ENCODE peak calls at places on chromosomes 6 and 20, in ten cellular contexts. F, K, T, R, J, M, Z, V, W and Y are unnamed samples. For H3K4me1, the result is how much of the 10 kb centered on the place peaks cover.

GRCh38 chr6:115358616-115359015 is 702.1 kb downstream of the FRK start:
- DNase-seq in K (no peak), Z (no peak), W (no peak), M (no peak), J (no peak), R (no peak), T (no peak), V (no peak), F (no peak), Y (no peak)

GRCh38 chr6:137488736-137489409 is 5.3 kb downstream of the OLIG3 start:
- DNase-seq in V (no peak), R (no peak), F (no peak), Z (peak), K (no peak), M (no peak), J (no peak), T (no peak), W (no peak), Y (no peak)

GRCh38 chr6:157075549-157076426 is 247.5 kb downstream of the TMEM242 start:
- DNase-seq in J (no peak), V (no peak), F (no peak), T (no peak), K (peak), M (peak), W (no peak), Z (no peak), R (no peak), Y (no peak)

GRCh38 chr6:121886223-121886830 is 450.9 kb downstream of the GJA1 start:
- DNase-seq in K (no peak), J (no peak), W (no peak), Z (no peak), M (no peak), V (no peak), F (no peak), R (no peak), T (no peak), Y (no peak)

GRCh38 chr20:59697082-59697481 is 92.7 kb downstream of the PHACTR3 start:
- DNase-seq in W (no peak), R (no peak), Z (no peak), M (no peak), V (no peak), T (no peak), J (no peak), F (no peak), K (no peak), Y (no peak)

GRCh38 chr6:3887150-3887700 is 38.1 kb downstream of the FAM50B start:
- DNase-seq in K (no peak), T (no peak), Z (no peak), V (no peak), R (no peak), M (peak), W (no peak), J (no peak), F (no peak), Y (no peak)

GRCh38 chr6:113351183-113351834 is 505.8 kb upstream of the MARCKS start:
- DNase-seq in W (no peak), K (no peak), R (no peak), F (no peak), T (no peak), J (no peak), V (peak), Z (no peak), M (no peak), Y (no peak)

GRCh38 chr6:132369526-132369925 is 31.7 kb downstream of the MOXD1 start:
- DNase-seq in V (no peak), F (no peak), K (no peak), J (no peak), R (no peak), T (no peak), Z (no peak), M (no peak), W (no peak), Y (peak)

GRCh38 chr6:111709615-111710398 is 104.1 kb upstream of the TRAF3IP2 start:
- DNase-seq in M (peak), K (peak), V (peak), T (peak), R (peak), F (peak), Z (peak), W (no peak), J (peak), Y (peak)

GRCh38 chr6:34200340-34200971 is 36.2 kb upstream of the HMGA1 start:
- DNase-seq in Z (no peak), F (no peak), R (no peak), J (no peak), W (no peak), T (no peak), M (no peak), V (no peak), K (no peak), Y (no peak)

GRCh38 chr6:79168695-79168980 is 65.8 kb downstream of the HMGN3 start:
- DNase-seq in M (no peak), K (no peak), T (no peak), W (no peak), Z (no peak), F (no peak), V (no peak), R (no peak), J (no peak), Y (no peak)

GRCh38 chr20:59299961-59300340 is 460 bp upstream of the EDN3 start:
- DNase-seq in W (no peak), K (no peak), V (no peak), Z (no peak), T (no peak), R (no peak), J (peak), F (no peak), M (no peak), Y (no peak)

DNA sequence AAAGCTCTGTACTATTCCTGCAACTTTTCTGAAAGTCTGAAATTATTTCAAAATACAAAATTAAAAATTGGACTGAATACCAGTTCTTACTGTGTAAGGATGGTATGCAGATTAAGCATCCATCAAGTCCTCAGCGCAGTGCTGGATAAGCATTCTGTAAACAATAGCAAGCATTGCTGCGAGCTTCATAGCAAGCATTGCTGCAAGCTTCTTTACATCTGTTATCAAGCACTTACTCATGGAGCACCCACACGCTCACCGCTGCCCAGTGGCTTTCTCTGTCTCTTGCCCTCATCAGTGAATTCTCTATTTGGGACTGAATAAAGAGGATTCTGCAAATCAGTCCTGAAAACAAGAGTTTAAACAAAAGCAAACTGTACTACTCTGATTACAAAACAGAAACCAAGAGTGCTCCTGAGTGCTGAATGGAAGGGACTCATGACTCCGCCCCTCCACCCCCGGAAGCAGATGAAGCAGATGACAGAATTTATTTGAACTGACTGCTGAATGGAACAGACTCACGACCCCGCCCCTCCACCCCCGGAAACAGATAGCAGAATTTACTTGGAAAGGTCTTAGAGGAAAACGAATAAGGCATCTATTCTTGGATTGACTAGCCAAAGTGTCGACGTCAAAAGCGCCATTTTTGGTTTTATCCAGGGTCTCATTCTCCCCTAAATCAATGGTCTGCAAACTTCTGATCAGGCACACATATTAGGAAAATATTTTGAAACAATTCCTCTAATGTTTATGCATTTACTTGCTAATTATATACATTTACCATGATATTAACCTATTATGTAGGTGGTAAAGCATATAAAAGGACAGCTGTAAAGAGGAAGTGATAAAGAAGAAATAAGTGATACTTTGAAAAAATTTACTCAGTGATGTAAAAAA is 22.1 kb upstream of the EYA2 start:
- DNase-seq in W (no peak), Z (no peak), K (peak), F (no peak), T (no peak), R (no peak), M (no peak), V (no peak), J (no peak), Y (no peak)
- TF ChIP-seq POLR2A in W (no peak), Z (no peak), K (no peak), F (no peak), T (no peak), R (no peak), M (no peak), V (no peak), J (no peak), Y (no peak)

GRCh38 chr20:62643521-62644043 is 1.3 kb downstream of the SLCO4A1 start:
- DNase-seq in M (no peak), F (no peak), W (no peak), T (no peak), R (peak), K (no peak), J (no peak), Z (no peak), V (no peak), Y (no peak)

GRCh38 chr20:62644044-62644795 is 1.9 kb downstream of the SLCO4A1 start:
- DNase-seq in T (no peak), Z (no peak), F (no peak), W (peak), J (no peak), M (no peak), V (no peak), K (no peak), R (peak), Y (no peak)

GRCh38 chr20:62646851-62647520 is 4.7 kb downstream of the SLCO4A1 start:
- DNase-seq in K (no peak), J (no peak), Z (no peak), R (peak), V (no peak), M (no peak), W (no peak), F (no peak), T (no peak), Y (no peak)

GRCh38 chr20:62645613-62646012 is 3.3 kb downstream of the SLCO4A1 start:
- DNase-seq in Z (no peak), F (no peak), R (no peak), V (no peak), T (no peak), W (no peak), M (no peak), J (no peak), K (no peak), Y (no peak)

GRCh38 chr20:62644802-62645496 is 2.6 kb downstream of the SLCO4A1 start:
- DNase-seq in T (no peak), R (peak), V (no peak), Z (no peak), F (no peak), W (no peak), M (no peak), K (no peak), J (no peak), Y (no peak)
- H3K4me1 ChIP-seq in T (under half), R (half or more), V (under half), Z (under half), F (under half), W (under half), M (under half), K (half or more), J (under half), Y (under half)

GRCh38 chr6:13290335-13290734 is 38.0 kb downstream of the TBC1D7 start:
- DNase-seq in W (no peak), F (no peak), R (no peak), Z (no peak), T (no peak), K (no peak), J (no peak), M (no peak), V (no peak), Y (no peak)

GRCh38 chr6:13288481-13288880 is 39.9 kb downstream of the TBC1D7 start:
- DNase-seq in J (no peak), K (no peak), W (no peak), M (no peak), R (no peak), T (no peak), V (no peak), F (no peak), Z (no peak), Y (peak)

GRCh38 chr6:13287104-13287503 is 41.2 kb downstream of the TBC1D7 start:
- DNase-seq in M (no peak), J (no peak), W (no peak), K (no peak), F (no peak), Z (no peak), R (no peak), T (no peak), V (no peak), Y (no peak)

GRCh38 chr6:13289789-13290318 is 38.5 kb downstream of the TBC1D7 start:
- DNase-seq in M (no peak), F (no peak), K (no peak), V (no peak), T (no peak), Z (no peak), J (no peak), W (no peak), R (no peak), Y (no peak)

DNA sequence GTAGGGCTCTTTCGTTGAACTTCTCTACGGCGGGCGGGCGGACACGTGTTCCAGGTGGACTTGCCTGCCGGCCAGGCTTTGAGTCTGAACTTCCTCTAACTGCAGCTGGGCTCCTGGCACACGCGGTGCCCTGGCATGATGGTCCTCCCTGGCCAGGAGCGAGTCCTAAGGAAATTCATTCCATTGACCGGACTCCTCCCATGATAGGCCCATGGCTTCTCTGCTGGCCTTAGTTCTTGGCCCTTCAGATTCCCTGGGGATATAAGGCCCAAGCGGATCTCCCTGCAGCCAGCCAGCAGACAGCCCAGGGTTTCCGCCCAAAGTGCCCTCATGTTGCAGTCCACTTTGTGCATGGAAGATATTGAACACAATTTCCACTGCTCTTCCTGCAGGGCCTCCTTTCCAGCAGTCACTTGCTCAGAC is 39.4 kb downstream of the TBC1D7 start:
- DNase-seq in R (no peak), Z (no peak), T (no peak), J (no peak), M (no peak), V (no peak), F (no peak), K (no peak), W (no peak), Y (no peak)
- TF ChIP-seq POLR2A in R (no peak), Z (no peak), T (no peak), J (no peak), M (no peak), V (no peak), F (no peak), K (no peak), W (no peak), Y (no peak)

GRCh38 chr20:40930561-40930960 is 98.1 kb upstream of the TOP1 start:
- DNase-seq in K (no peak), W (no peak), M (no peak), Z (no peak), J (no peak), R (no peak), V (no peak), T (no peak), F (no peak), Y (no peak)
- H3K4me1 ChIP-seq in K (under half), W (under half), M (under half), Z (under half), J (under half), R (under half), V (under half), T (under half), F (under half), Y (under half)

GRCh38 chr6:42451146-42451594 is 556 bp downstream of the TRERF1 start:
- DNase-seq in K (no peak), Z (no peak), W (no peak), M (no peak), T (peak), V (no peak), F (no peak), J (no peak), R (no peak), Y (no peak)

GRCh38 chr6:42452171-42453026 is 673 bp upstream of the TRERF1 start:
- DNase-seq in F (peak), Z (peak), J (no peak), W (peak), T (peak), K (peak), R (peak), M (no peak), V (peak), Y (peak)

GRCh38 chr6:42450314-42451145 is 1.2 kb downstream of the TRERF1 start:
- DNase-seq in T (peak), M (no peak), F (peak), J (no peak), R (no peak), V (no peak), Z (no peak), K (no peak), W (no peak), Y (peak)

GRCh38 chr6:42453027-42453648 is 1.4 kb upstream of the TRERF1 start:
- DNase-seq in V (peak), M (peak), T (peak), Z (peak), F (peak), K (peak), J (peak), R (peak), W (peak), Y (peak)

DNA sequence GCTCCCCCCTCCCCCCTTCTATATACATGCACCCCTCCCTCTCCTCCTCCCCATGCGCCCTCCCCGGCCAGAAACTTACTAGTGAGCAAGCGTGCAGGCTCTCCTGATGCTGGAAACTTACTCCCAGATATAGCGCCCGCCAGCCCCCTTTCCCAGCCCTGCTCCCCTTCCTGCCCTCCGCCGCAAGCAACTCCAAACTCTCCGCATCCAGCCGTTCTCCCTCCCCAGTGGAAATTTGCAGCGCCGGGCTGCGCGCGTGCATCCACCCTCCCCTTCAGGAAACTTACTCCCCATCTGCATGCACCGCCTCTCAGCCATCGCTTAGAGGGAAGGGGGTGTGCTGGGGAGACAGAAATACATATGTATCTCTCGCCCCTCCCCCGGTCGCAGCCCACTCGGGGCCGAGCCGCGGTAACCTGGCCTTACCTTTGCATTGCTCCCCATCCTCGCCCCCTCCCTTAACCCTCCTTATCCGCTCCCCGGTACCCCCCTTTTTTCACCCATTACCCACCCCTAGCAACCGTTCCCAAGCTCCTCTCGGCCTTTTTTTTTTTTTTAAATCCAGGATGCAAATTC is at the start of gene TRERF1:
- DNase-seq in R (peak), K (peak), V (peak), Z (peak), M (no peak), T (peak), J (no peak), W (peak), F (peak), Y (peak)
- TF ChIP-seq POLR2A in R (no peak), K (peak), V (no peak), Z (peak), M (no peak), T (no peak), J (no peak), W (no peak), F (peak), Y (no peak)

GRCh38 chr6:29629571-29629970 is 3.4 kb downstream of the GABBR1 start:
- DNase-seq in W (no peak), F (no peak), K (no peak), V (no peak), J (no peak), Z (no peak), M (no peak), R (no peak), T (no peak), Y (no peak)
- H3K4me1 ChIP-seq in W (under half), F (under half), K (under half), V (under half), J (under half), Z (under half), M (under half), R (half or more), T (under half), Y (under half)